ENCODE peak calls at places on chromosomes 4 and X, in eight cellular contexts. U, A, C, E, G, J, T and K are unnamed samples.

GRCh38 chr4:157222764-157223145 is 2.2 kb downstream of the GRIA2 start:
- DNase-seq in E (no peak), A (no peak), J (no peak), T (no peak), C (peak; percentile 1), G (no peak), U (no peak), K (no peak)

GRCh38 chr4:123419885-123420743 is 23.5 kb downstream of the SPRY1 start:
- DNase-seq in G (no peak), C (no peak), J (no peak), A (no peak), E (no peak), U (no peak), T (no peak), K (no peak)

GRCh38 chr4:157992038-157992706 is 180.7 kb downstream of the GASK1B start:
- DNase-seq in A (no peak), E (peak; percentile 77), C (peak; percentile 92), J (peak; percentile 82), T (no peak), G (peak; percentile 84), U (peak; percentile 73), K (no peak)

GRCh38 chr4:104571341-104571740 is 76.6 kb upstream of the CXXC4 start:
- DNase-seq in G (no peak), C (no peak), U (no peak), A (no peak), T (no peak), J (peak; percentile 16), E (no peak), K (no peak)

GRCh38 chr4:152535236-152535902 is 523 bp downstream of the FBXW7 start:
- DNase-seq in G (peak; percentile 39), A (no peak), J (no peak), E (no peak), U (no peak), C (no peak), T (no peak), K (no peak)

GRCh38 chrX:9708923-9709553 is 56.6 kb downstream of the GPR143 start:
- DNase-seq in J (peak; percentile 70), U (peak; percentile 60), C (peak; percentile 67), A (peak; percentile 36), G (peak; percentile 73), E (peak; percentile 47), T (peak; percentile 64), K (peak; percentile 92)

GRCh38 chrX:16797358-16797757 is 11.1 kb downstream of the TXLNG start:
- DNase-seq in C (no peak), U (no peak), G (no peak), J (peak; percentile 14), T (no peak), A (no peak), E (peak; percentile 68), K (no peak)

GRCh38 chrX:50779694-50780093 is 34.3 kb downstream of the SHROOM4 start:
- DNase-seq in E (peak; percentile 18), C (peak; percentile 9), J (no peak), T (no peak), U (peak; percentile 30), G (no peak), A (no peak), K (no peak)

GRCh38 chr4:63529581-63529980 is 879.7 kb downstream of the TECRL start:
- DNase-seq in G (no peak), J (no peak), E (no peak), T (no peak), C (no peak), A (no peak), U (peak; percentile 19), K (no peak)

GRCh38 chrX:153411255-153411987 is at the start of gene ZFP92:
- DNase-seq in A (no peak), U (peak; percentile 23), G (peak; percentile 19), E (peak; percentile 2), J (no peak), T (no peak), C (peak; percentile 1), K (no peak)

GRCh38 chr4:8607603-8608481 is 15.3 kb downstream of the CPZ start:
- DNase-seq in E (no peak), J (no peak), U (peak; percentile 24), G (peak; percentile 88), C (peak; percentile 11), T (no peak), A (no peak), K (peak; percentile 91)

GRCh38 chr4:26964512-26964911 is 103.9 kb downstream of the STIM2 start:
- DNase-seq in U (no peak), G (no peak), E (peak; percentile 4), C (no peak), J (peak; percentile 9), A (no peak), T (no peak), K (no peak)

GRCh38 chr4:145814246-145814645 is 124.4 kb downstream of the ZNF827 start:
- DNase-seq in E (no peak), G (no peak), A (no peak), T (no peak), J (no peak), C (no peak), U (no peak), K (no peak)

GRCh38 chr4:7395635-7396034 is 39.1 kb downstream of the PSAPL1 start:
- DNase-seq in G (no peak), J (no peak), U (no peak), E (no peak), T (peak; percentile 32), A (no peak), C (no peak), K (peak; percentile 65)

DNA sequence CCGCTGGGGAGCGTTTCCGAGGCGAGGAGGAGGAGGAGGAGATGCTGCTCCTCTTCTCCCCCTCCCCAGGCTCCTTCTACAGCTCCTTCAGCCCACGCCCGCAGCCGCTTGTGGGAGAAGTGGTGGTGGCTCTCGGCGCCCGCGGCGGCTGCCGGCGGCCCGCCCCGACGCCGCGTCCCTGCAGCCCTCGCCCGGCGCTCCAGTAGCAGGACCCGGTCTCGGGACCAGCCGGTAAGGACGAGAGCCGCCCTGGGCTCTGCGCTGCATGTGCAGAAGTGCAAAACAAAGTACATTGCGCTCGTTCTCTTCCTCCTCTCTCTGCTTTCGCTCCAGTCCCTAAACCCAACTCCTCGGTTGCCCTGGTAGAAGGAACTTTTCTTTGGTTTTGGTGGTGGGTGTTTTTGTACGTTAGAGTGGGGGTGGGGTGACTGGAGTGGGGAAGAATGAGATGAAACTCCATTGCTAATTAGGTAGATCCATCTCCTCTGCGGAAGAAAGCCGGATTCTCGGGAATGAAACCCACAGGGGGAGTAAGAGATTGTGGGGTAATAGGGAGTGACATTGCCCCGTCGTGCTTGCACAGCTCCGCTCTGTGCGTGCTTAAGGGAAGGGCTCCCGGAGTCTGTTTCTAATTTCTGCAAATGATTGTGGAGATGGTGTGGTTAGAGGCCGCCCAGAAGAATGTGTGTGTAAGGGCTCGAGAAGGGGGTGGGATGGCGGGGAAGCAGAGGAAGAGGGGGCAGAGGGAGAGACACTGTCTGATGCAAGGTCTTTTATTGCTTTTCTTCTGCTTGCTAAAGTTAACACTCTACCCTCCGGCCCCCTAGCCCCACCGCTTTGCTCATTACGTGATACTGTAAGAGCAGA is 677 bp downstream of the PTPN13 start:
- DNase-seq in J (peak; percentile 88), A (no peak), E (peak; percentile 99), U (peak; percentile 18), T (peak; percentile 61), C (peak; percentile 56), G (peak; percentile 65), K (peak; percentile 87)
- TF ChIP-seq CTCF in J (peak; percentile 16), A (no peak), E (peak; percentile 46), U (no peak), T (no peak), C (peak; percentile 1), G (peak; percentile 14), K (peak; percentile 51)

DNA sequence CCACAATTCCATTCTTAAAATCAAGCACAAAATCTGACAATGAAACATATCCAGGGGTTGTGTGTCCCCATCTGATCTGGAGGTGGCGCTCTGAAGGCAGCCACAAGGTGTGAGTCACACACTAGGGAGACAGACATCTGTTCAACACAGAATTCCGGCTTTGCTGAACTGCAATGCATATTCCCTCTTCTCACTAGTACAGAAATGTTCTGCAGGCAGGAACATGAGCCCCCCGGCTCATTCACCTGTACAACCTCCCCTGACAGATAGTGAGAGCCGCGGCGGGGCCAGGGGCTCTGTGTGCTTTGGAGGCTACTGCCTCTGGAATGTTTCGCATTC is 41.9 kb downstream of the WDR1 start:
- DNase-seq in J (peak; percentile 66), U (no peak), G (peak; percentile 41), C (peak; percentile 53), A (no peak), T (no peak), E (peak; percentile 61), K (no peak)
- TF ChIP-seq CTCF in J (peak; percentile 72), U (peak; percentile 29), G (peak; percentile 67), C (peak; percentile 53), A (no peak), T (peak; percentile 42), E (peak; percentile 66), K (peak; percentile 56)

DNA sequence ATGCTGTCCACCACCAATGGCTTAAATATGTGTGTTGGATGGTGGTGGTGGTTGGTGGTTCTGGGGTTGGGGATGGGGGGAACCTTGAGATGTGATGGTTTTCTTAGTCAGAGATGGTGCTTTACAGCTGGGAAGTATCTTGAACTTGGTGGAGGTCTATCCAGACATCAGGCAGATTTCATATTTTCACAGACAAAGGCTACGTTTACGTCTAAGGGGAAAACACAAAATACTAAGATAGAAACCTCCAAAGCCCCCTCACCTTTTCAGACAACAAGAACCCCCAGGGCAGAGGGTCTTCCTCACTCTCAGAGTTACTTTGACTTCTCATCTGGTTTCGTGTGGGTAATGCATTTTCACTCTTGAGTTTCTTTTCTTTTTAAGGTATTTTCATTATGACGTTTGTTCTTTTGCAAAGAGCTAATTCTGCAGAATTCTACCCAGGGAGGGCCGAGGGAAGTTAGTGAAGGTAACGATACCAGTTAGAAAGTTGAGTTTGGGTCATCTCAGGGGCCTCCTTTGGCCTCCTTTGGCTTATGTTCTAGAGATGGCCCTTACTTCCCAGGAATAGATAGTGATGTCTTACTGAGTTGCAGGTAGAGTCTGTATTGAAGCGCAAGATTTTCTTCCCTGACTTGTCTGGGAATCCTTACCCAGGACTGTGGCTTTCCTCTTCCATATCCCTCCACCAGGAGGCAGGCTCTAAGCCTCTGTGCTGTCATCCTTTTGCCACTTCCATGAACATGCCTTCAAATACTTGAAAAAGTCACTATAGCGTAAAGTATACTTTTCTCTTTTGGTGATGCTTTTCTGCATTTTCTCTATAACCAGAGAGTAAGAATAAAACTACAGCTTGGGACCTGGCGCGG is 31.9 kb downstream of the RHOH start:
- DNase-seq in C (no peak), U (no peak), A (no peak), J (no peak), G (peak; percentile 74), T (no peak), E (no peak), K (no peak)
- TF ChIP-seq CTCF in C (peak; percentile 34), U (no peak), A (no peak), J (peak; percentile 28), G (peak; percentile 87), T (no peak), E (peak; percentile 45), K (peak; percentile 21)

DNA sequence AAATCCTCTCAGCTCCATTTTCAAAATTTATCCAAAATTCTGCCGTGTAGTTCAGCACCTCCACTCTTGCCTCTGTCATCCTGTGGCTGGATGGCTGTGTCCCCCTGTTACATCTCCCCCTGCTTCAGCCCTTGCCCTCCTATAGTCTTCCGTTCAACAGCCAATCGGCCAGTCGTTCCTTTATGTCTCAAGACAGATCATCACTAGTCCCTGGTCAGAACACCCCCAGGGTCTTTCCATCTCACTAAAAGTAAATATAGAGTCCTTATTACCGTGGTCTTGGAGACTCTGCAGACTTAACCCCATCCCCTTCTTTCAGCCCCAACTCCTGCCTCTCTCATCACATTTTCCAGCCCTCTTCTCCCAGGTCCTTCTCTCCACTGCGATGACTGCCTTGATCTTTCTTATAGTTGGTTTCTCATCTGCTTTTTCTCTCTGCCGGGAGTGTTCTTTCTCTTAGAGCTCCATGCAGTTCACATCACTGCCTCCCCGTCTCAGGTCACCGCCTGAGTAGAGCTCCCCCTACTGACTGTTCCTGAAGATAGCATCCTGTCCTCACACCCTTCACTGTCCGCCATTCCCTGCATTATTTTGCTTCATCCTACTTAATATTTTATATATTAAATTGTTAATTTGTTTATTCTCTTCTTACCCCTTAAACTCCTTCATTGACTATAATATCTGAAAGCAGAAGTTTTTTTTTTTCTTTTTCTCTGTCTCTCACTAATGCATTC is 736.9 kb upstream of the MAGEB2 start:
- DNase-seq in E (peak; percentile 24), A (no peak), U (no peak), J (peak; percentile 7), C (peak; percentile 24), G (peak; percentile 60), T (no peak), K (no peak)
- TF ChIP-seq CTCF in E (peak; percentile 64), A (no peak), U (peak; percentile 22), J (peak; percentile 64), C (peak; percentile 56), G (peak; percentile 74), T (peak; percentile 59), K (peak; percentile 58)